ENCODE peak calls at places on chromosomes 6 and 20, in five cellular contexts. C is mucosa of descending colon, S is PC-3, A is uterus, O is AG09309. N is an unnamed sample.

GRCh38 chr6:397056-397455 is 5.5 kb downstream of the IRF4 start:
- DNase-seq in A (no peak), S (no peak), O (no peak), C (no peak), N (peak)

GRCh38 chr6:71531841-71532240 is 243.2 kb downstream of the OGFRL1 start:
- DNase-seq in A (no peak), S (no peak), C (no peak), O (no peak), N (no peak)

GRCh38 chr20:49752504-49752903 is 38.8 kb upstream of the B4GALT5 start:
- DNase-seq in A (no peak), O (no peak), C (no peak), S (no peak), N (no peak)

GRCh38 chr20:3843490-3843889 is 3.1 kb upstream of the MAVS start:
- DNase-seq in O (peak), S (peak), C (no peak), A (no peak), N (peak)

GRCh38 chr6:110221738-110222137 is 41.5 kb downstream of the CDC40 start:
- DNase-seq in O (peak), S (no peak), A (no peak), C (no peak), N (no peak)

GRCh38 chr6:118739976-118740771 is 88.8 kb upstream of the CEP85L start:
- DNase-seq in A (no peak), S (peak), C (no peak), O (no peak), N (peak)

GRCh38 chr6:79672631-79673065 is 41.5 kb downstream of the SH3BGRL2 start:
- DNase-seq in S (peak), O (no peak), A (no peak), C (no peak), N (peak)

GRCh38 chr6:117298941-117299340 is 33.6 kb downstream of the VGLL2 start:
- DNase-seq in A (no peak), S (no peak), C (no peak), O (no peak), N (peak)

GRCh38 chr6:92110390-92110789 is 1309.0 kb downstream of the EPHA7 start:
- DNase-seq in A (no peak), S (no peak), C (no peak), O (no peak), N (no peak)

GRCh38 chr20:43840382-43841070 is 74.1 kb upstream of the TOX2 start:
- DNase-seq in A (no peak), S (peak), C (no peak), O (no peak), N (peak)

GRCh38 chr6:36204068-36204753 is 7.7 kb downstream of the BRPF3 start:
- DNase-seq in C (no peak), A (no peak), O (no peak), S (no peak), N (no peak)

GRCh38 chr6:122059918-122060317 is 339.5 kb upstream of the HSF2 start:
- DNase-seq in A (no peak), S (no peak), O (no peak), C (no peak), N (no peak)

GRCh38 chr6:104784884-104785283 is 74.8 kb downstream of the HACE1 start:
- DNase-seq in O (peak), A (no peak), C (no peak), S (no peak), N (no peak)

GRCh38 chr6:51049983-51050877 is 231.6 kb downstream of the TFAP2B start:
- DNase-seq in O (no peak), C (no peak), A (no peak), S (peak), N (no peak)

GRCh38 chr6:142419071-142419470 is 117.3 kb downstream of the ADGRG6 start:
- DNase-seq in S (no peak), O (no peak), A (no peak), C (no peak), N (no peak)

GRCh38 chr6:35508027-35508426 is 4.7 kb downstream of the TULP1 start:
- DNase-seq in O (no peak), C (no peak), S (no peak), A (no peak), N (peak)

GRCh38 chr6:90274481-90275030 is 22.1 kb downstream of the BACH2 start:
- DNase-seq in A (no peak), S (no peak), O (no peak), C (peak), N (no peak)

GRCh38 chr6:39804666-39805065 is 12.5 kb downstream of the DAAM2 start:
- DNase-seq in O (peak), S (peak), A (no peak), C (no peak), N (peak)

GRCh38 chr20:270517-270916 is 13.0 kb downstream of the DEFB132 start:
- DNase-seq in S (no peak), C (no peak), A (no peak), O (no peak), N (no peak)

GRCh38 chr6:41466437-41466990 is 79.7 kb upstream of the FOXP4 start:
- DNase-seq in C (no peak), S (no peak), A (no peak), O (no peak), N (no peak)

GRCh38 chr6:56984374-56984773 is 29.5 kb downstream of the BEND6 start:
- DNase-seq in C (no peak), O (peak), S (no peak), A (no peak), N (no peak)

GRCh38 chr20:7147220-7147601 is 379.7 kb downstream of the BMP2 start:
- DNase-seq in S (no peak), C (no peak), A (no peak), O (no peak), N (no peak)

GRCh38 chr6:149210376-149210775 is 107.1 kb upstream of the TAB2 start:
- DNase-seq in S (peak), O (no peak), A (no peak), C (no peak), N (peak)

GRCh38 chr20:48002517-48002970 is 217.3 kb upstream of the SULF2 start:
- DNase-seq in S (no peak), A (no peak), O (no peak), C (no peak), N (no peak)

GRCh38 chr20:1326031-1326930 is 2.7 kb downstream of the SDCBP2 start:
- DNase-seq in A (peak), S (no peak), O (no peak), C (no peak), N (peak)

GRCh38 chr6:24339932-24340331 is 17.9 kb downstream of the DCDC2 start:
- DNase-seq in C (no peak), S (no peak), A (no peak), O (no peak), N (no peak)

GRCh38 chr20:57335392-57335791 is 5.8 kb downstream of the SPO11 start:
- DNase-seq in A (no peak), S (peak), C (no peak), O (no peak), N (no peak)

GRCh38 chr6:31091680-31092079 is 20.7 kb downstream of the C6orf15 start:
- DNase-seq in S (no peak), A (no peak), C (peak), O (no peak), N (no peak)

GRCh38 chr6:156689656-156690055 is 87.5 kb upstream of the ARID1B start:
- DNase-seq in C (peak), O (no peak), A (no peak), S (no peak), N (no peak)

GRCh38 chr20:61615806-61616205 is 363.7 kb downstream of the CDH4 start:
- DNase-seq in O (no peak), C (no peak), S (no peak), A (no peak), N (no peak)

GRCh38 chr6:30463651-30464618 is 25.4 kb upstream of the HLA-E start:
- DNase-seq in O (no peak), A (no peak), C (peak), S (peak), N (peak)

GRCh38 chr6:39887692-39888450 is 46.4 kb downstream of the MOCS1 start:
- DNase-seq in O (peak), A (peak), C (peak), S (peak), N (peak)

GRCh38 chr6:101402618-101403002 is 9.1 kb downstream of the GRIK2 start:
- DNase-seq in O (no peak), A (no peak), S (no peak), C (no peak), N (no peak)

GRCh38 chr6:7087491-7087979 is 20.2 kb upstream of the RREB1 start:
- DNase-seq in S (no peak), O (no peak), A (no peak), C (peak), N (no peak)

GRCh38 chr6:138455746-138456392 is 43.4 kb downstream of the NHSL1 start:
- DNase-seq in O (no peak), A (no peak), S (peak), C (peak), N (no peak)

GRCh38 chr20:43911066-43911465 is 3.6 kb upstream of the TOX2 start:
- DNase-seq in C (no peak), S (peak), A (no peak), O (peak), N (peak)

GRCh38 chr6:55969501-55969900 is 94.1 kb upstream of the BMP5 start:
- DNase-seq in C (no peak), O (no peak), A (no peak), S (no peak), N (no peak)
- H3K4me3 ChIP-seq in C (no peak), O (no peak), A (no peak), S (no peak), N (no peak)

GRCh38 chr20:58975353-58975752 is 5.7 kb upstream of the NELFCD start:
- DNase-seq in C (no peak), S (no peak), A (no peak), O (no peak), N (no peak)

GRCh38 chr20:58973179-58973578 is 7.9 kb upstream of the NELFCD start:
- DNase-seq in A (no peak), S (no peak), O (no peak), C (no peak), N (no peak)

GRCh38 chr20:58973866-58974265 is 7.2 kb upstream of the NELFCD start:
- DNase-seq in A (no peak), C (no peak), O (no peak), S (no peak), N (no peak)

GRCh38 chr20:58978351-58979190 is 2.5 kb upstream of the NELFCD start:
- DNase-seq in S (no peak), O (no peak), C (no peak), A (no peak), N (no peak)

DNA sequence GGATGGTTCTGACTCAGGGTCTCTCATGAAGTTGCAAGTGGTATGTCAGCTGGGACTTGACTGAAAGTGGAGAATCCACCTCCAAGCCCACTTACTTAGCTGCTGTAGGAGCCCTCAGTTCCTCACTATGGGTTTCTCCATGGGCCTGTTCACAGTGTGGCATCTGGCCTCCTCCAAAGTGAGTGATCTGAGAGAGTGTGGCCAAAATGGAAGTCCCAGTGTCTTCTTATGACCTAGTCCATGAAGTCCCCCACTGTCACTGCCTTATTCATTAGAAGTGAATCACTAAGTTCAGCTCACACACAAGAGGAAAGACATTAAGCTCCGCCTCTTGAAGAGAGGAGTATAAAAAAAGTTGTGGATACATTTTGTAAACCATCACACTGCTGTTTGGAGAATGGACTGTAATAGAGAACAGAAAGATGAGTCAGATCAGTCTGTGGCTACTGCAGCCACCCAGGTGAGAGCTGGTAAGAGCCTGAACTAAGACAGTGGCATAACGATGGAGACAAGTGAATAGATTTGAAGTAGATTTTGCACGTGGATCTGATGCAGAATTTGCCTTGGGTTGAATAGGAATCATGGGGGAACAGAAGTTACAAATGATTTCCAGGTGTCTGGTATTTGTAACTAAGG is 4.8 kb upstream of the NELFCD start:
- DNase-seq in A (no peak), O (no peak), S (no peak), C (no peak), N (no peak)
- H3K4me3 ChIP-seq in A (no peak), O (no peak), S (no peak), C (no peak), N (no peak)

GRCh38 chr20:23636182-23636907 is 1.4 kb downstream of the CST3 start:
- DNase-seq in S (no peak), A (no peak), O (no peak), C (no peak), N (no peak)
- H3K4me3 ChIP-seq in S (peak), A (peak), O (peak), C (no peak), N (peak)

DNA sequence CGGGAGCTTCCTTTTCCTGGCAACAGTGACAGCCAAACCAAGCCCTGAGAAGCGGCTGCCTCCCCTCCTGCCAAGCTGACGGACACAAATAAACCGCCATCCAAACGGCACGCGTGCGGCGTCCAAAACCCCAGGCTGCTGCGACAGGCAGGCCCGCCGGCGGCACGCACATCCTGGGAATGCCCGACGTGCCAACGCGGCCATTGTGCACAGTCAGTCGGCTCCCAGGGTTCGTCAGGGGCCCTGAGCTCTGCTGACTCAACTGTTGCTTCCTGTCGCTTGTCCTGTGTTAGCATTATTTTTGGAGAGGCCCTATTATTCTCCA is 6.8 kb downstream of the JAG1 start:
- DNase-seq in A (peak), S (no peak), C (no peak), O (no peak), N (peak)
- H3K4me3 ChIP-seq in A (no peak), S (no peak), C (no peak), O (no peak), N (no peak)

GRCh38 chr6:27893059-27893835 is 18.9 kb downstream of the OR2B2 start:
- DNase-seq in O (peak), A (peak), C (peak), S (peak), N (peak)

GRCh38 chr6:27889628-27890315 is 22.4 kb downstream of the OR2B2 start:
- DNase-seq in A (no peak), S (no peak), O (no peak), C (no peak), N (no peak)

GRCh38 chr6:27890351-27891299 is 21.6 kb downstream of the OR2B2 start:
- DNase-seq in C (peak), O (peak), S (no peak), A (no peak), N (peak)

GRCh38 chr6:27892596-27893058 is 19.6 kb downstream of the OR2B2 start:
- DNase-seq in S (peak), O (no peak), C (no peak), A (no peak), N (no peak)

GRCh38 chr6:27891300-27891913 is 20.8 kb downstream of the OR2B2 start:
- DNase-seq in A (no peak), O (no peak), C (no peak), S (no peak), N (no peak)
- H3K4me3 ChIP-seq in A (no peak), O (no peak), C (no peak), S (peak), N (peak)

GRCh38 chr6:25431642-25432307 is 152.6 kb downstream of the CARMIL1 start:
- DNase-seq in O (no peak), A (no peak), S (no peak), C (no peak), N (no peak)
- H3K4me3 ChIP-seq in O (no peak), A (no peak), S (no peak), C (no peak), N (no peak)

GRCh38 chr20:52425253-52425652 is 233.7 kb upstream of the ZFP64 start:
- DNase-seq in C (no peak), S (no peak), A (no peak), O (no peak), N (peak)
- H3K4me3 ChIP-seq in C (no peak), S (no peak), A (no peak), O (no peak), N (no peak)

GRCh38 chr20:52102559-52102958 is 89.0 kb downstream of the ZFP64 start:
- DNase-seq in S (no peak), C (no peak), A (no peak), O (no peak), N (no peak)
- H3K4me3 ChIP-seq in S (no peak), C (no peak), A (no peak), O (no peak), N (no peak)

GRCh38 chr20:39360029-39360620 is 398.0 kb downstream of the DHX35 start:
- DNase-seq in O (no peak), S (no peak), C (no peak), A (no peak), N (no peak)

GRCh38 chr20:39356913-39357312 is 394.8 kb downstream of the DHX35 start:
- DNase-seq in O (no peak), A (no peak), C (no peak), S (no peak), N (no peak)

DNA sequence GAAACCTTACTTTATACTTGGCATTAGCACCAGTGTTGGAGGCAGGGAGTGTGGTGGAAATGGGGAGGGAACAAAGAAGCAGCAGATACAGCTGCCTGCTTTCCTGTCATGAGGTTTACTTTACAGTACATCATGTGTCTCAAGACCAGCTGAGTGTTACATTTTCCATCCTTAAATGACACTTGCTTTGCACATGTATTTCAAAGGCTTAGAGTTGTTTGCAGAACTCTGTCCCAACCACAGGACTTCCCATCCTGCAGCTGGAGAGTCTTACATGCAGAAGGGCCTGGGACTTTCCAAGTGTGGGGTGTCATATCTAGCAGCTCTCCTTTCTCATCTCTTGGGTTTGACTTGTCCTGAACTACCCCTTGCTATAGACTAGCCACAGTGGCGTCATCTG is 395.9 kb downstream of the DHX35 start:
- DNase-seq in S (no peak), C (peak), O (no peak), A (no peak), N (no peak)
- H3K4me3 ChIP-seq in S (no peak), C (no peak), O (no peak), A (no peak), N (no peak)

N was measured in osteoblast.